ENCODE peak calls at places on chromosomes 7 and 10, in nine cellular contexts. A is mucosa of descending colon; J is OCI-M1; G is activated CD4-positive, alpha-beta T cell treated with anti-CD3 and anti-CD28 coated beads, Interleukin-2, amount 10 ng/mL, durations not matched to agents 7 days and 5 days; S is uterus; T is activated T-cell treated with anti-CD3 and anti-CD28 coated beads, Interleukin-2, amount 50 U/mL, for 24 hours; I is EL; Y is caudate nucleus; M is hepatic stellate cell. F is an unnamed sample.

GRCh38 chr7:155295511-155295910 is 2.2 kb upstream of the INSIG1 start:
- DNase-seq in A (no peak), J (no peak), G (no peak), S (no peak), T (no peak), I (no peak), Y (no peak), M (no peak), F (no peak)

GRCh38 chr7:31051598-31052503 is at the start of gene ADCYAP1R1:
- DNase-seq in A (no peak), J (no peak), G (no peak), S (peak; percentile 72), T (no peak), I (no peak), Y (peak; percentile 77), M (no peak), F (peak; percentile 33)

GRCh38 chr10:104274762-104275721 is 6.1 kb downstream of the GSTO2 start:
- DNase-seq in A (peak; percentile 69), J (peak; percentile 57), G (peak; percentile 44), S (no peak), T (peak; percentile 75), I (peak; percentile 44), Y (peak; percentile 50), M (no peak), F (peak; percentile 71)

GRCh38 chr7:114539575-114539974 is 125.0 kb downstream of the FOXP2 start:
- DNase-seq in A (no peak), J (peak; percentile 42), G (no peak), S (no peak), T (no peak), I (peak; percentile 1), Y (no peak), M (no peak), F (no peak)

GRCh38 chr10:248307-248706 is 113.1 kb downstream of the ZMYND11 start:
- DNase-seq in A (no peak), J (no peak), G (no peak), S (no peak), T (no peak), I (no peak), Y (no peak), M (no peak), F (no peak)

GRCh38 chr10:14742815-14743214 is 31.9 kb downstream of the FAM107B start:
- DNase-seq in A (no peak), J (peak; percentile 73), G (no peak), S (no peak), T (no peak), I (no peak), Y (no peak), M (no peak), F (no peak)

GRCh38 chr10:110793887-110794286 is 77.8 kb upstream of the PDCD4 start:
- DNase-seq in A (no peak), J (no peak), G (no peak), S (no peak), T (no peak), I (no peak), Y (no peak), M (no peak), F (no peak)

GRCh38 chr7:153835104-153835503 is 217.1 kb upstream of the DPP6 start:
- DNase-seq in A (no peak), J (peak; percentile 0), G (no peak), S (no peak), T (no peak), I (no peak), Y (no peak), M (no peak), F (no peak)

GRCh38 chr7:39073432-39073831 is 95.7 kb downstream of the POU6F2 start:
- DNase-seq in A (no peak), J (no peak), G (no peak), S (no peak), T (no peak), I (no peak), Y (no peak), M (no peak), F (peak; percentile 20)

GRCh38 chr10:88687853-88688467 is 18.1 kb upstream of the LIPK start:
- DNase-seq in A (no peak), J (peak; percentile 53), G (no peak), S (no peak), T (no peak), I (peak; percentile 25), Y (no peak), M (peak; percentile 4), F (no peak)

GRCh38 chr10:61789031-61789430 is 112.5 kb upstream of the ARID5B start:
- DNase-seq in A (no peak), J (no peak), G (no peak), S (no peak), T (no peak), I (no peak), Y (no peak), M (no peak), F (no peak)

GRCh38 chr7:133741078-133741477 is 386.1 kb upstream of the LRGUK start:
- DNase-seq in A (no peak), J (no peak), G (no peak), S (no peak), T (no peak), I (no peak), Y (no peak), M (no peak), F (no peak)